ENCODE peak calls at places on chromosomes 6 and 20, in ten cellular contexts. One of them, this sample, is unnamed.

GRCh38 chr20:37519508-37520416 is 1.3 kb upstream of the NNAT start:
- DNase-seq in WTC11: peak; percentile 46
- DNase-seq in AG10803: no peak
- DNase-seq in cardiac fibroblast: no peak
- DNase-seq in GM12865: no peak
- DNase-seq in GM06990: no peak
- DNase-seq in neural progenitor cell: peak; percentile 46
- DNase-seq in psoas muscle: no peak
- DNase-seq in SK-N-SH: peak; percentile 68
- DNase-seq in cardiac muscle cell: peak; percentile 33
- DNase-seq in this sample: no peak

GRCh38 chr20:37669062-37669772 is 24.6 kb upstream of the CTNNBL1 start:
- DNase-seq in neural progenitor cell: peak; percentile 25
- DNase-seq in cardiac fibroblast: no peak
- DNase-seq in SK-N-SH: no peak
- DNase-seq in AG10803: no peak
- DNase-seq in GM12865: no peak
- DNase-seq in GM06990: no peak
- DNase-seq in psoas muscle: no peak
- DNase-seq in WTC11: no peak
- DNase-seq in cardiac muscle cell: no peak
- DNase-seq in this sample: no peak

GRCh38 chr6:16681260-16681873 is 79.9 kb downstream of the ATXN1 start:
- DNase-seq in GM12865: no peak
- DNase-seq in AG10803: peak; percentile 89
- DNase-seq in cardiac fibroblast: peak; percentile 90
- DNase-seq in SK-N-SH: no peak
- DNase-seq in GM06990: no peak
- DNase-seq in neural progenitor cell: no peak
- DNase-seq in cardiac muscle cell: peak; percentile 64
- DNase-seq in psoas muscle: peak; percentile 51
- DNase-seq in WTC11: no peak
- DNase-seq in this sample: no peak

GRCh38 chr20:62924567-62925419 is 1.5 kb downstream of the DIDO1 start:
- DNase-seq in cardiac muscle cell: no peak
- DNase-seq in psoas muscle: no peak
- DNase-seq in GM12865: peak; percentile 45
- DNase-seq in SK-N-SH: peak; percentile 30
- DNase-seq in WTC11: no peak
- DNase-seq in GM06990: no peak
- DNase-seq in neural progenitor cell: no peak
- DNase-seq in cardiac fibroblast: peak; percentile 42
- DNase-seq in AG10803: peak; percentile 82
- DNase-seq in this sample: peak; percentile 61

GRCh38 chr6:68473433-68474210 is 161.5 kb upstream of the ADGRB3 start:
- DNase-seq in SK-N-SH: peak; percentile 28
- DNase-seq in psoas muscle: no peak
- DNase-seq in cardiac fibroblast: no peak
- DNase-seq in WTC11: no peak
- DNase-seq in AG10803: no peak
- DNase-seq in GM12865: no peak
- DNase-seq in neural progenitor cell: no peak
- DNase-seq in GM06990: no peak
- DNase-seq in cardiac muscle cell: no peak
- DNase-seq in this sample: no peak

GRCh38 chr6:108564178-108564577 is 3.5 kb downstream of the FOXO3 start:
- DNase-seq in GM06990: peak; percentile 59
- DNase-seq in cardiac muscle cell: no peak
- DNase-seq in cardiac fibroblast: peak; percentile 73
- DNase-seq in SK-N-SH: no peak
- DNase-seq in neural progenitor cell: no peak
- DNase-seq in AG10803: peak; percentile 98
- DNase-seq in psoas muscle: no peak
- DNase-seq in GM12865: peak; percentile 76
- DNase-seq in WTC11: no peak
- DNase-seq in this sample: no peak

GRCh38 chr6:3568396-3569082 is 111.7 kb upstream of the SLC22A23 start:
- DNase-seq in cardiac muscle cell: peak; percentile 83
- DNase-seq in AG10803: no peak
- DNase-seq in GM06990: no peak
- DNase-seq in psoas muscle: no peak
- DNase-seq in SK-N-SH: peak; percentile 57
- DNase-seq in cardiac fibroblast: peak; percentile 28
- DNase-seq in neural progenitor cell: peak; percentile 34
- DNase-seq in WTC11: no peak
- DNase-seq in GM12865: no peak
- DNase-seq in this sample: no peak

GRCh38 chr6:38058022-38058421 is 238.5 kb downstream of the ZFAND3 start:
- DNase-seq in cardiac muscle cell: no peak
- DNase-seq in GM06990: peak; percentile 38
- DNase-seq in psoas muscle: no peak
- DNase-seq in SK-N-SH: no peak
- DNase-seq in WTC11: no peak
- DNase-seq in AG10803: peak; percentile 12
- DNase-seq in cardiac fibroblast: no peak
- DNase-seq in GM12865: peak; percentile 59
- DNase-seq in neural progenitor cell: no peak
- DNase-seq in this sample: no peak

GRCh38 chr6:41236276-41236675 is 8.1 kb downstream of the TREML4 start:
- DNase-seq in GM12865: no peak
- DNase-seq in neural progenitor cell: no peak
- DNase-seq in cardiac muscle cell: no peak
- DNase-seq in SK-N-SH: no peak
- DNase-seq in AG10803: no peak
- DNase-seq in GM06990: no peak
- DNase-seq in psoas muscle: no peak
- DNase-seq in WTC11: no peak
- DNase-seq in cardiac fibroblast: no peak
- DNase-seq in this sample: no peak

GRCh38 chr6:35594503-35595186 is 81.9 kb upstream of the TULP1 start:
- DNase-seq in cardiac fibroblast: no peak
- DNase-seq in psoas muscle: no peak
- DNase-seq in cardiac muscle cell: no peak
- DNase-seq in neural progenitor cell: no peak
- DNase-seq in GM12865: no peak
- DNase-seq in WTC11: no peak
- DNase-seq in AG10803: no peak
- DNase-seq in SK-N-SH: no peak
- DNase-seq in GM06990: no peak
- DNase-seq in this sample: no peak

GRCh38 chr6:30238178-30238795 is 25.1 kb upstream of the TRIM26 start:
- DNase-seq in cardiac muscle cell: no peak
- DNase-seq in SK-N-SH: peak; percentile 44
- DNase-seq in psoas muscle: no peak
- DNase-seq in AG10803: peak; percentile 39
- DNase-seq in cardiac fibroblast: peak; percentile 40
- DNase-seq in GM06990: no peak
- DNase-seq in WTC11: peak; percentile 27
- DNase-seq in neural progenitor cell: peak; percentile 25
- DNase-seq in GM12865: peak; percentile 48
- DNase-seq in this sample: peak; percentile 49
- TF ChIP-seq CTCF in cardiac muscle cell: peak; percentile 40
- TF ChIP-seq CTCF in SK-N-SH: peak; percentile 29
- TF ChIP-seq CTCF in psoas muscle: peak; percentile 20
- TF ChIP-seq CTCF in AG10803: peak; percentile 63
- TF ChIP-seq CTCF in cardiac fibroblast: peak; percentile 62
- TF ChIP-seq CTCF in GM06990: peak; percentile 59
- TF ChIP-seq CTCF in WTC11: no peak
- TF ChIP-seq CTCF in neural progenitor cell: peak; percentile 34
- TF ChIP-seq CTCF in GM12865: peak; percentile 57
- TF ChIP-seq CTCF in this sample: peak; percentile 29

GRCh38 chr6:8905647-8906231 is 470.4 kb upstream of the SLC35B3 start:
- DNase-seq in cardiac muscle cell: no peak
- DNase-seq in cardiac fibroblast: no peak
- DNase-seq in GM12865: no peak
- DNase-seq in WTC11: no peak
- DNase-seq in GM06990: no peak
- DNase-seq in SK-N-SH: no peak
- DNase-seq in AG10803: no peak
- DNase-seq in psoas muscle: no peak
- DNase-seq in neural progenitor cell: no peak
- DNase-seq in this sample: peak; percentile 2

GRCh38 chr6:8906699-8907098 is 471.4 kb upstream of the SLC35B3 start:
- DNase-seq in cardiac fibroblast: no peak
- DNase-seq in cardiac muscle cell: no peak
- DNase-seq in WTC11: no peak
- DNase-seq in SK-N-SH: no peak
- DNase-seq in AG10803: no peak
- DNase-seq in GM12865: no peak
- DNase-seq in GM06990: no peak
- DNase-seq in neural progenitor cell: no peak
- DNase-seq in psoas muscle: no peak
- DNase-seq in this sample: no peak

GRCh38 chr6:8908638-8909037 is 473.3 kb upstream of the SLC35B3 start:
- DNase-seq in neural progenitor cell: no peak
- DNase-seq in cardiac fibroblast: no peak
- DNase-seq in SK-N-SH: no peak
- DNase-seq in WTC11: no peak
- DNase-seq in cardiac muscle cell: no peak
- DNase-seq in psoas muscle: no peak
- DNase-seq in AG10803: no peak
- DNase-seq in GM06990: no peak
- DNase-seq in GM12865: no peak
- DNase-seq in this sample: no peak

DNA sequence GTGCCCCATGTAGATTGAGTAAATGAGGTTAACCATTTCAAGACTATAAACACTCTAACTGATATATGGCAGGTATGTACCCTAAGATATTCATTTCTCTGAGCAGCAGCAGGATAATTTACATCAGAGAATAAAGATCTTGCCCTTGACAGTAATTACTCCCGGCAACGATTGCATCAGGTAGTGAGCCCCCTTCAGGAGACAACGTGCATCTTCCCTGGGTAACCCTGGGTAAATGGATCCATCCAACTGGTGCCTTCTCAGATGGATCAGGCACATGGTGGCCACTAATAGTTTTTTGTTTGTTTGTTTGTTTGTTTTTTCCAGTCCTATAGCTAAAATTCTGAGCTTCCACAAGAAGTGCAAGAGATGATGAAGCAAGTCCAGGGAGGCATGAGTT is 469.4 kb upstream of the SLC35B3 start:
- DNase-seq in cardiac muscle cell: no peak
- DNase-seq in GM12865: peak; percentile 23
- DNase-seq in cardiac fibroblast: no peak
- DNase-seq in WTC11: peak; percentile 42
- DNase-seq in SK-N-SH: peak; percentile 12
- DNase-seq in neural progenitor cell: peak; percentile 18
- DNase-seq in GM06990: no peak
- DNase-seq in AG10803: no peak
- DNase-seq in psoas muscle: no peak
- DNase-seq in this sample: no peak
- TF ChIP-seq CTCF in cardiac muscle cell: no peak
- TF ChIP-seq CTCF in GM12865: peak; percentile 65
- TF ChIP-seq CTCF in cardiac fibroblast: no peak
- TF ChIP-seq CTCF in WTC11: peak; percentile 39
- TF ChIP-seq CTCF in SK-N-SH: peak; percentile 34
- TF ChIP-seq CTCF in neural progenitor cell: peak; percentile 56
- TF ChIP-seq CTCF in GM06990: peak; percentile 66
- TF ChIP-seq CTCF in AG10803: no peak
- TF ChIP-seq CTCF in psoas muscle: no peak
- TF ChIP-seq CTCF in this sample: no peak

GRCh38 chr20:63957004-63957689 is 931 bp upstream of the UCKL1 start:
- DNase-seq in AG10803: peak; percentile 56
- DNase-seq in GM12865: peak; percentile 71
- DNase-seq in cardiac fibroblast: peak; percentile 75
- DNase-seq in cardiac muscle cell: peak; percentile 64
- DNase-seq in GM06990: peak; percentile 62
- DNase-seq in WTC11: peak; percentile 78
- DNase-seq in psoas muscle: peak; percentile 74
- DNase-seq in SK-N-SH: peak; percentile 94
- DNase-seq in neural progenitor cell: peak; percentile 72
- DNase-seq in this sample: peak; percentile 77
- TF ChIP-seq CTCF in AG10803: no peak
- TF ChIP-seq CTCF in GM12865: no peak
- TF ChIP-seq CTCF in cardiac fibroblast: peak; percentile 22
- TF ChIP-seq CTCF in cardiac muscle cell: peak; percentile 14
- TF ChIP-seq CTCF in GM06990: peak; percentile 4
- TF ChIP-seq CTCF in WTC11: no peak
- TF ChIP-seq CTCF in psoas muscle: peak; percentile 13
- TF ChIP-seq CTCF in SK-N-SH: no peak
- TF ChIP-seq CTCF in neural progenitor cell: peak; percentile 27
- TF ChIP-seq CTCF in this sample: no peak

GRCh38 chr6:255418-256090 is 36.7 kb upstream of the DUSP22 start:
- DNase-seq in GM12865: peak; percentile 43
- DNase-seq in WTC11: no peak
- DNase-seq in GM06990: no peak
- DNase-seq in neural progenitor cell: no peak
- DNase-seq in cardiac muscle cell: no peak
- DNase-seq in cardiac fibroblast: no peak
- DNase-seq in SK-N-SH: no peak
- DNase-seq in AG10803: no peak
- DNase-seq in psoas muscle: no peak
- DNase-seq in this sample: no peak

GRCh38 chr6:256169-256568 is 36.1 kb upstream of the DUSP22 start:
- DNase-seq in cardiac muscle cell: no peak
- DNase-seq in cardiac fibroblast: no peak
- DNase-seq in GM12865: no peak
- DNase-seq in AG10803: no peak
- DNase-seq in psoas muscle: no peak
- DNase-seq in neural progenitor cell: no peak
- DNase-seq in SK-N-SH: no peak
- DNase-seq in GM06990: no peak
- DNase-seq in WTC11: no peak
- DNase-seq in this sample: no peak

GRCh38 chr6:259901-260508 is 32.3 kb upstream of the DUSP22 start:
- DNase-seq in GM06990: peak; percentile 61
- DNase-seq in cardiac fibroblast: no peak
- DNase-seq in neural progenitor cell: no peak
- DNase-seq in WTC11: no peak
- DNase-seq in AG10803: no peak
- DNase-seq in cardiac muscle cell: no peak
- DNase-seq in SK-N-SH: no peak
- DNase-seq in GM12865: peak; percentile 73
- DNase-seq in psoas muscle: no peak
- DNase-seq in this sample: no peak

GRCh38 chr6:257774-258173 is 34.5 kb upstream of the DUSP22 start:
- DNase-seq in SK-N-SH: no peak
- DNase-seq in cardiac muscle cell: no peak
- DNase-seq in GM12865: peak; percentile 42
- DNase-seq in AG10803: no peak
- DNase-seq in neural progenitor cell: no peak
- DNase-seq in GM06990: peak; percentile 54
- DNase-seq in WTC11: no peak
- DNase-seq in cardiac fibroblast: no peak
- DNase-seq in psoas muscle: no peak
- DNase-seq in this sample: no peak

DNA sequence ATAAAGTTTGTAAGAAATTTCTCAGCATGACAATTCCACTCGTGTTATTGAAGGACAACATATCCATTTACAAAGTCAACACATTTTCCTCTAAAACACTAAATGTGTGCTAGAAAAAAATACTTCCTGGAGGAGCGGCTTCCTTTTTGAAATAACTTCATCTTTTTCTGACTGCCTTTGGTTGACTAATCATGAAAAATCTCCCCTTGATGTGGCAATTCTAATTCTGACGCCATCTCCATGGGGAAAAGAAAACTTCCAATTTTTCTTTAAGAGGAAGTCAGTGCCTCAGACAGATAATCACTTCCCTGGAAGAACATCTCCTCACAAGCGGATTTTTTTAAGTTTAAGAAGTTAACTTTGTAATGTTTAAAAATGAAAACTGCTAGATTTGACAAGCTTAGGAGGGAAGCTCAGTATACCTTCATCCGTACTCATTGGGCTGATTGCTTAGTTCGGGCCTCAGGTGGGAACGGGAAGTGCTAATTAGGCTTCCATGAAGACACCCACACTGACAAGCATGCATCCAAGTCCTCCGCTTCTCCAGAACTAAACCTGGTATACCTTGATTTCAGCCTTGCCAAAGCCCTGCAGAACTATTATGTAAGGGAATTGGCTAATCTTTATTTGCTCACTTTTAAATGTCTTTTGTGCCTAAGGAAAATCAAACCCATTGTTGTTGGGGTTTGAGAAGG is 35.1 kb upstream of the DUSP22 start:
- DNase-seq in WTC11: no peak
- DNase-seq in neural progenitor cell: no peak
- DNase-seq in GM06990: no peak
- DNase-seq in psoas muscle: no peak
- DNase-seq in cardiac fibroblast: no peak
- DNase-seq in GM12865: no peak
- DNase-seq in SK-N-SH: no peak
- DNase-seq in cardiac muscle cell: no peak
- DNase-seq in AG10803: peak; percentile 17
- DNase-seq in this sample: no peak
- TF ChIP-seq CTCF in WTC11: no peak
- TF ChIP-seq CTCF in neural progenitor cell: no peak
- TF ChIP-seq CTCF in GM06990: no peak
- TF ChIP-seq CTCF in psoas muscle: no peak
- TF ChIP-seq CTCF in cardiac fibroblast: no peak
- TF ChIP-seq CTCF in GM12865: no peak
- TF ChIP-seq CTCF in SK-N-SH: no peak
- TF ChIP-seq CTCF in cardiac muscle cell: no peak
- TF ChIP-seq CTCF in AG10803: no peak
- TF ChIP-seq CTCF in this sample: no peak

This sample was measured in Calu3.